ENCODE peak calls at places on chromosomes 1 and 21, in five cellular contexts. One of them, this sample, is unnamed.
A peak's percentile ranks its signal among the peaks of the same experiment; 100 is the strongest.

GRCh38 chr1:92953491-92953890 is 7.8 kb downstream of the DIPK1A start:
- ATAC-seq in GM23338: no peak
- ATAC-seq in heart right ventricle: no peak
- ATAC-seq in heart left ventricle: no peak
- ATAC-seq in pancreas: no peak
- ATAC-seq in this sample: no peak

GRCh38 chr1:194644528-194644927 is 1458.1 kb upstream of the B3GALT2 start:
- ATAC-seq in pancreas: no peak
- ATAC-seq in heart left ventricle: no peak
- ATAC-seq in GM23338: no peak
- ATAC-seq in heart right ventricle: no peak
- ATAC-seq in this sample: no peak

GRCh38 chr1:115726161-115726560 is 42.4 kb downstream of the CASQ2 start:
- ATAC-seq in pancreas: no peak
- ATAC-seq in GM23338: no peak
- ATAC-seq in heart left ventricle: no peak
- ATAC-seq in heart right ventricle: no peak
- ATAC-seq in this sample: no peak

GRCh38 chr1:12398135-12398450 is 168.3 kb downstream of the VPS13D start:
- ATAC-seq in GM23338: no peak
- ATAC-seq in pancreas: no peak
- ATAC-seq in heart left ventricle: no peak
- ATAC-seq in heart right ventricle: no peak
- ATAC-seq in this sample: no peak

GRCh38 chr1:72282271-72282656 is at the start of gene NEGR1:
- ATAC-seq in heart left ventricle: peak; percentile 47
- ATAC-seq in pancreas: peak; percentile 12
- ATAC-seq in GM23338: peak; percentile 51
- ATAC-seq in heart right ventricle: peak; percentile 66
- ATAC-seq in this sample: peak; percentile 59

GRCh38 chr1:201595381-201595780 is 56.5 kb downstream of the NAV1 start:
- ATAC-seq in pancreas: no peak
- ATAC-seq in heart left ventricle: no peak
- ATAC-seq in heart right ventricle: no peak
- ATAC-seq in GM23338: no peak
- ATAC-seq in this sample: no peak

GRCh38 chr1:113058861-113059441 is 14.0 kb upstream of the LRIG2 start:
- ATAC-seq in heart right ventricle: peak; percentile 73
- ATAC-seq in pancreas: no peak
- ATAC-seq in heart left ventricle: peak; percentile 34
- ATAC-seq in GM23338: no peak
- ATAC-seq in this sample: no peak

GRCh38 chr1:64543831-64544230 is 73.9 kb downstream of the CACHD1 start:
- ATAC-seq in heart left ventricle: no peak
- ATAC-seq in GM23338: no peak
- ATAC-seq in heart right ventricle: no peak
- ATAC-seq in pancreas: no peak
- ATAC-seq in this sample: peak; percentile 42

GRCh38 chr1:240589585-240590110 is 22.3 kb downstream of the GREM2 start:
- ATAC-seq in heart right ventricle: no peak
- ATAC-seq in pancreas: no peak
- ATAC-seq in heart left ventricle: no peak
- ATAC-seq in GM23338: no peak
- ATAC-seq in this sample: no peak

GRCh38 chr1:67847466-67847865 is 14.2 kb upstream of the GNG12 start:
- ATAC-seq in pancreas: no peak
- ATAC-seq in heart left ventricle: no peak
- ATAC-seq in GM23338: no peak
- ATAC-seq in heart right ventricle: no peak
- ATAC-seq in this sample: no peak

GRCh38 chr1:97783762-97784161 is 137.1 kb downstream of the DPYD start:
- ATAC-seq in heart left ventricle: no peak
- ATAC-seq in pancreas: no peak
- ATAC-seq in heart right ventricle: no peak
- ATAC-seq in GM23338: no peak
- ATAC-seq in this sample: no peak

GRCh38 chr1:218886472-218886871 is 287.2 kb upstream of the LYPLAL1 start:
- ATAC-seq in GM23338: no peak
- ATAC-seq in pancreas: no peak
- ATAC-seq in heart right ventricle: no peak
- ATAC-seq in heart left ventricle: no peak
- ATAC-seq in this sample: no peak

GRCh38 chr1:115402753-115403184 is 64.7 kb upstream of the NGF start:
- ATAC-seq in heart left ventricle: peak; percentile 16
- ATAC-seq in GM23338: no peak
- ATAC-seq in pancreas: no peak
- ATAC-seq in heart right ventricle: no peak
- ATAC-seq in this sample: no peak

GRCh38 chr1:16294219-16295212 is 57.5 kb upstream of the CPLANE2 start:
- ATAC-seq in heart right ventricle: no peak
- ATAC-seq in GM23338: no peak
- ATAC-seq in heart left ventricle: no peak
- ATAC-seq in pancreas: no peak
- ATAC-seq in this sample: no peak

GRCh38 chr1:42940851-42941639 is 17.6 kb downstream of the SLC2A1 start:
- ATAC-seq in GM23338: no peak
- ATAC-seq in heart right ventricle: no peak
- ATAC-seq in pancreas: no peak
- ATAC-seq in heart left ventricle: peak; percentile 33
- ATAC-seq in this sample: no peak

GRCh38 chr21:38277501-38278111 is 20.8 kb downstream of the KCNJ15 start:
- ATAC-seq in heart right ventricle: peak; percentile 53
- ATAC-seq in pancreas: no peak
- ATAC-seq in GM23338: no peak
- ATAC-seq in heart left ventricle: peak; percentile 75
- ATAC-seq in this sample: peak; percentile 92

GRCh38 chr1:23484253-23485001 is 448 bp upstream of the ASAP3 start:
- ATAC-seq in pancreas: peak; percentile 83
- ATAC-seq in heart left ventricle: peak; percentile 91
- ATAC-seq in heart right ventricle: peak; percentile 95
- ATAC-seq in GM23338: peak; percentile 84
- ATAC-seq in this sample: peak; percentile 94

GRCh38 chr1:161073474-161074121 is 3.9 kb upstream of the ARHGAP30 start:
- ATAC-seq in GM23338: peak; percentile 52
- ATAC-seq in heart right ventricle: no peak
- ATAC-seq in heart left ventricle: no peak
- ATAC-seq in pancreas: no peak
- ATAC-seq in this sample: no peak

GRCh38 chr1:240925273-240925672 is 313.3 kb upstream of the GREM2 start:
- ATAC-seq in pancreas: no peak
- ATAC-seq in heart left ventricle: no peak
- ATAC-seq in heart right ventricle: no peak
- ATAC-seq in GM23338: no peak
- ATAC-seq in this sample: no peak

GRCh38 chr1:36397083-36397377 is 678 bp downstream of the LSM10 start:
- ATAC-seq in pancreas: peak; percentile 59
- ATAC-seq in GM23338: no peak
- ATAC-seq in heart right ventricle: peak; percentile 70
- ATAC-seq in heart left ventricle: peak; percentile 60
- ATAC-seq in this sample: peak; percentile 42

GRCh38 chr1:82586473-82586872 is 785.7 kb downstream of the ADGRL2 start:
- ATAC-seq in heart left ventricle: peak; percentile 69
- ATAC-seq in pancreas: no peak
- ATAC-seq in heart right ventricle: no peak
- ATAC-seq in GM23338: no peak
- ATAC-seq in this sample: peak; percentile 60

GRCh38 chr1:224631471-224632105 is 15.5 kb downstream of the CNIH3 start:
- ATAC-seq in heart left ventricle: no peak
- ATAC-seq in heart right ventricle: no peak
- ATAC-seq in pancreas: no peak
- ATAC-seq in GM23338: no peak
- ATAC-seq in this sample: no peak

GRCh38 chr1:33170351-33171274 is 11.2 kb downstream of the TRIM62 start:
- ATAC-seq in pancreas: no peak
- ATAC-seq in heart left ventricle: peak; percentile 78
- ATAC-seq in heart right ventricle: peak; percentile 80
- ATAC-seq in GM23338: no peak
- ATAC-seq in this sample: peak; percentile 61

GRCh38 chr1:203538726-203539125 is 44.8 kb downstream of the OPTC start:
- ATAC-seq in heart left ventricle: peak; percentile 11
- ATAC-seq in heart right ventricle: no peak
- ATAC-seq in pancreas: no peak
- ATAC-seq in GM23338: no peak
- ATAC-seq in this sample: no peak

GRCh38 chr1:203539831-203540546 is 46.0 kb downstream of the OPTC start:
- ATAC-seq in heart left ventricle: no peak
- ATAC-seq in heart right ventricle: peak; percentile 25
- ATAC-seq in GM23338: peak; percentile 72
- ATAC-seq in pancreas: no peak
- ATAC-seq in this sample: no peak

GRCh38 chr1:203536981-203537455 is 43.1 kb downstream of the OPTC start:
- ATAC-seq in pancreas: peak; percentile 78
- ATAC-seq in GM23338: no peak
- ATAC-seq in heart left ventricle: peak; percentile 64
- ATAC-seq in heart right ventricle: no peak
- ATAC-seq in this sample: peak; percentile 45

GRCh38 chr1:203536575-203536974 is 42.6 kb downstream of the OPTC start:
- ATAC-seq in heart right ventricle: no peak
- ATAC-seq in heart left ventricle: no peak
- ATAC-seq in pancreas: no peak
- ATAC-seq in GM23338: no peak
- ATAC-seq in this sample: no peak

GRCh38 chr1:203537806-203538464 is 44.0 kb downstream of the OPTC start:
- ATAC-seq in heart left ventricle: peak; percentile 55
- ATAC-seq in heart right ventricle: peak; percentile 56
- ATAC-seq in pancreas: peak; percentile 90
- ATAC-seq in GM23338: no peak
- ATAC-seq in this sample: no peak
- H3K4me3 ChIP-seq in heart left ventricle: no peak overlapping the region
- H3K4me3 ChIP-seq in heart right ventricle: no peak overlapping the region
- H3K4me3 ChIP-seq in pancreas: no peak overlapping the region
- H3K4me3 ChIP-seq in GM23338: no peak overlapping the region
- H3K4me3 ChIP-seq in this sample: no peak overlapping the region

DNA sequence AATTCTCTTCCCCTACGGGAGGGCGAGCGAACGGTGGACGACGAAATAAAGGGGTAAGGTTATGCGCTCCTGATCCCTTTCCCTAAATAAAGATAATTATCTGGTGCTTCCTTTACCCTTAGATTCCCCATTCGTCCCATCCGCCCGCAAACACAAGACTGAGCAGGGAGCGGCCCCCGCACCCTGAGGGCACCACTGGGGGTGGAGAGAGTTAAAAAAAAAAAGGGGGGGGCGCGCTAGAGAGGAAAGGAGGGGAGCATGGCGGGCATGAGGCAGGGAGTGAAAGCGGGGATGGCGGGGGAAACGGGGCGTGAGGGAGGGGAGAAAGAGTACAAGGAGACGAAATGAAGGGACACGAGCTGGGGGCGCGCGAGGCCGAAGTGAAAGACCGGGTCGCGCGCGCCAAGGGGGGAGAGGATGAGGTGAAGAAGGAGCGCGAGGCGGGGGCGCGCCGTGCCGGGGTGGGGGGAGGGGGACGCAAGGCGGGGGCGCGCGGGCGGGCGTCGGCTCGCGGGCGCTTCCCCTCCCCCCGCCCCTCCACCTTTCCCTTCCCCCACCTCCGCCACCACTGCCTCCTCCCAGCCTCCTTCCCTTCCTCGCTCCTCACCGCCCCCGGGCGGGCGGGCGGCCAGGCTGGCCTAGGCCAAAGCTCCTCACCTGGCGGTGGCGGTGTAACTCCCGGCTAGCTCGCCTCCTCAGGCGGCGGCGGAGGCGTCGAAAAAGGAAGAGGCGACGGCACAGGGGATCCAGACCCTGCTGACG is 515 bp downstream of the GATAD2B start:
- ATAC-seq in GM23338: peak; percentile 49
- ATAC-seq in pancreas: peak; percentile 64
- ATAC-seq in heart right ventricle: peak; percentile 60
- ATAC-seq in heart left ventricle: peak; percentile 46
- ATAC-seq in this sample: peak; percentile 28
- TF ChIP-seq CTCF in GM23338: peak; percentile 41
- TF ChIP-seq CTCF in pancreas: no peak
- TF ChIP-seq CTCF in heart right ventricle: no peak
- TF ChIP-seq CTCF in heart left ventricle: no peak
- TF ChIP-seq CTCF in this sample: peak; percentile 40

DNA sequence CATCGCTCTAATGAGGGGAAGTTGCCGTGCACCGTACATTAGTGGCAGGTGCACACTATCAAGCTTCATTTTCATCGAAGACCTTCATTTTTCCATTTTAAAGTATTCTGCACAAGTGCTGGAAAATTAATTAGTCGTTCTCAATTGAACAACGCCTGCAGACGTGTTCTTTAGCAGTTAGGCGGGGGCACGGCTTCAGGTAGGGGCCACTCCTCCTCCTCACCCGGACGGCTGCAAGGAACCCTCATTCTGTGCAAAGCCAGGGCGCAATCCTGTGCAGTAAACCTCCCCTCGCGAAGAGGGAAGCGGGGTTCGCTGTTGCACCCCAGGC is 39.7 kb upstream of the NFIA start:
- ATAC-seq in GM23338: no peak
- ATAC-seq in heart left ventricle: no peak
- ATAC-seq in pancreas: no peak
- ATAC-seq in heart right ventricle: no peak
- ATAC-seq in this sample: no peak
- H3K4me3 ChIP-seq in GM23338: peak overlapping the region; percentile 72
- H3K4me3 ChIP-seq in heart left ventricle: no peak overlapping the region
- H3K4me3 ChIP-seq in pancreas: peak overlapping the region; percentile 37
- H3K4me3 ChIP-seq in heart right ventricle: peak overlapping the region; percentile 65
- H3K4me3 ChIP-seq in this sample: peak overlapping the region; percentile 62

GRCh38 chr1:65623895-65624294 is 168.8 kb upstream of the PDE4B start:
- ATAC-seq in pancreas: no peak
- ATAC-seq in GM23338: no peak
- ATAC-seq in heart left ventricle: no peak
- ATAC-seq in heart right ventricle: no peak
- ATAC-seq in this sample: no peak
- TF ChIP-seq CTCF in pancreas: no peak
- TF ChIP-seq CTCF in GM23338: no peak
- TF ChIP-seq CTCF in heart left ventricle: no peak
- TF ChIP-seq CTCF in heart right ventricle: no peak
- TF ChIP-seq CTCF in this sample: no peak

GRCh38 chr1:210252621-210253041 is 20.0 kb downstream of the SERTAD4 start:
- ATAC-seq in pancreas: no peak
- ATAC-seq in heart left ventricle: peak; percentile 69
- ATAC-seq in heart right ventricle: peak; percentile 61
- ATAC-seq in GM23338: peak; percentile 59
- ATAC-seq in this sample: peak; percentile 10

GRCh38 chr1:210251680-210252490 is 19.3 kb downstream of the SERTAD4 start:
- ATAC-seq in GM23338: peak; percentile 18
- ATAC-seq in heart left ventricle: peak; percentile 8
- ATAC-seq in pancreas: peak; percentile 62
- ATAC-seq in heart right ventricle: peak; percentile 56
- ATAC-seq in this sample: peak; percentile 23

GRCh38 chr1:210248341-210248740 is 15.7 kb downstream of the SERTAD4 start:
- ATAC-seq in pancreas: no peak
- ATAC-seq in heart left ventricle: no peak
- ATAC-seq in GM23338: no peak
- ATAC-seq in heart right ventricle: no peak
- ATAC-seq in this sample: no peak

GRCh38 chr1:210250665-210250997 is 18.0 kb downstream of the SERTAD4 start:
- ATAC-seq in GM23338: peak; percentile 52
- ATAC-seq in heart right ventricle: no peak
- ATAC-seq in heart left ventricle: peak; percentile 52
- ATAC-seq in pancreas: peak; percentile 29
- ATAC-seq in this sample: no peak

GRCh38 chr1:210250998-210251679 is 18.5 kb downstream of the SERTAD4 start:
- ATAC-seq in pancreas: peak; percentile 62
- ATAC-seq in heart left ventricle: peak; percentile 63
- ATAC-seq in GM23338: peak; percentile 65
- ATAC-seq in heart right ventricle: peak; percentile 71
- ATAC-seq in this sample: peak; percentile 64
- H3K4me3 ChIP-seq in pancreas: peak overlapping the region; percentile 37
- H3K4me3 ChIP-seq in heart left ventricle: peak overlapping the region; percentile 25
- H3K4me3 ChIP-seq in GM23338: peak overlapping the region; percentile 68
- H3K4me3 ChIP-seq in heart right ventricle: peak overlapping the region; percentile 59
- H3K4me3 ChIP-seq in this sample: peak overlapping the region; percentile 34

GRCh38 chr1:209319549-209319948 is 264.0 kb upstream of the CAMK1G start:
- ATAC-seq in GM23338: no peak
- ATAC-seq in heart left ventricle: no peak
- ATAC-seq in pancreas: no peak
- ATAC-seq in heart right ventricle: no peak
- ATAC-seq in this sample: no peak
- TF ChIP-seq CTCF in GM23338: no peak
- TF ChIP-seq CTCF in heart left ventricle: no peak
- TF ChIP-seq CTCF in pancreas: no peak
- TF ChIP-seq CTCF in heart right ventricle: no peak
- TF ChIP-seq CTCF in this sample: no peak